ENCODE peak calls at places on chromosomes 12 and 14, in ten cellular contexts. B is GM10248; A is NCI-H460; T is AG20443; D is frontal cortex; O is M059J; Q is NCI-H1417; C is astrocyte of the spinal cord; M is midbrain; Y is activated T-helper 1 cell treated with anti-CD3 and anti-CD28 coated beads, Interleukin-12 subunit alpha, Interleukin-12 subunit beta, Interleukin-2, Interleukin-4 antibody, amounts not matched to agents 30 ng/mL and 10 ng/mL and 1 ng/mL, durations not matched to agents 14 hours and 24 hours and 36 hours. R is an unnamed sample.
A peak's percentile ranks its signal among the peaks of the same experiment; 100 is the strongest.

GRCh38 chr14:22563987-22564386 is 25.0 kb downstream of the DAD1 start:
- DNase-seq in B (no peak), A (no peak), T (no peak), D (no peak), O (no peak), Q (no peak), C (no peak), M (no peak), Y (no peak), R (no peak)

GRCh38 chr12:110426300-110426910 is 22.9 kb upstream of the ANAPC7 start:
- DNase-seq in B (no peak), A (no peak), T (no peak), D (no peak), O (no peak), Q (no peak), C (no peak), M (no peak), Y (no peak), R (no peak)

GRCh38 chr12:92927436-92928116 is 1.5 kb downstream of the EEA1 start:
- DNase-seq in B (peak; percentile 38), A (peak; percentile 26), T (peak; percentile 50), D (no peak), O (peak; percentile 78), Q (no peak), C (peak; percentile 69), M (no peak), Y (no peak), R (peak; percentile 49)

GRCh38 chr12:79001404-79001803 is 136.8 kb downstream of the SYT1 start:
- DNase-seq in B (no peak), A (no peak), T (no peak), D (no peak), O (no peak), Q (peak; percentile 63), C (no peak), M (no peak), Y (no peak), R (no peak)

GRCh38 chr12:132259872-132260695 is 69.3 kb downstream of the GALNT9 start:
- DNase-seq in B (no peak), A (no peak), T (no peak), D (no peak), O (no peak), Q (no peak), C (no peak), M (no peak), Y (no peak), R (no peak)

GRCh38 chr12:80356092-80356491 is 87.9 kb upstream of the PTPRQ start:
- DNase-seq in B (no peak), A (no peak), T (no peak), D (no peak), O (peak; percentile 2), Q (no peak), C (peak; percentile 24), M (no peak), Y (no peak), R (no peak)

GRCh38 chr14:80164991-80165390 is 46.3 kb downstream of the DIO2 start:
- DNase-seq in B (no peak), A (no peak), T (peak; percentile 11), D (no peak), O (peak; percentile 52), Q (no peak), C (peak; percentile 63), M (no peak), Y (no peak), R (no peak)

GRCh38 chr12:30138483-30138882 is 354.7 kb upstream of the TMTC1 start:
- DNase-seq in B (no peak), A (no peak), T (no peak), D (no peak), O (no peak), Q (no peak), C (no peak), M (no peak), Y (no peak), R (no peak)

GRCh38 chr14:75318353-75318752 is 39.7 kb downstream of the FOS start:
- DNase-seq in B (no peak), A (no peak), T (no peak), D (no peak), O (no peak), Q (no peak), C (no peak), M (no peak), Y (no peak), R (no peak)

GRCh38 chr14:23347406-23348296 is 5.0 kb downstream of the SLC22A17 start:
- DNase-seq in B (no peak), A (no peak), T (no peak), D (no peak), O (no peak), Q (no peak), C (no peak), M (no peak), Y (no peak), R (peak; percentile 33)

GRCh38 chr12:124835652-124836410 is 27.8 kb downstream of the SCARB1 start:
- DNase-seq in B (no peak), A (no peak), T (no peak), D (no peak), O (peak; percentile 9), Q (no peak), C (no peak), M (no peak), Y (no peak), R (no peak)

GRCh38 chr14:72716471-72716870 is 177.4 kb downstream of the DPF3 start:
- DNase-seq in B (no peak), A (no peak), T (no peak), D (no peak), O (peak; percentile 26), Q (no peak), C (no peak), M (no peak), Y (no peak), R (no peak)

GRCh38 chr12:68794653-68795253 is 13.2 kb upstream of the MDM2 start:
- DNase-seq in B (no peak), A (no peak), T (no peak), D (no peak), O (peak; percentile 68), Q (no peak), C (peak; percentile 63), M (no peak), Y (no peak), R (no peak)

GRCh38 chr14:69316449-69317391 is 56.8 kb downstream of the GALNT16 start:
- DNase-seq in B (no peak), A (no peak), T (peak; percentile 99), D (no peak), O (peak; percentile 90), Q (no peak), C (peak; percentile 97), M (no peak), Y (no peak), R (peak; percentile 44)

GRCh38 chr12:96210376-96211055 is 16.3 kb downstream of the ELK3 start:
- DNase-seq in B (no peak), A (no peak), T (no peak), D (no peak), O (no peak), Q (no peak), C (no peak), M (no peak), Y (peak; percentile 33), R (no peak)

GRCh38 chr12:30533518-30533917 is 162.2 kb downstream of the IPO8 start:
- DNase-seq in B (no peak), A (no peak), T (peak; percentile 11), D (no peak), O (peak; percentile 29), Q (no peak), C (no peak), M (no peak), Y (no peak), R (no peak)